ENCODE peak calls at places on chromosomes 7 and 10, in ten cellular contexts. C is cardiac muscle cell, A is NCI-H748 treated with DMSO at 0.1 percent for 48 hours, D is astrocyte, J is SK-MEL-5, E is GM23248, B is GM04503, R is kidney tubule cell, T is AG04450, M is C1 segment of cervical spinal cord. Q is an unnamed sample.

GRCh38 chr7:28779929-28780328 is 178.2 kb downstream of the TRIL start:
- DNase-seq in M (no peak), B (no peak), A (no peak), T (no peak), C (no peak), D (no peak), J (no peak), R (no peak), E (no peak), Q (no peak)

GRCh38 chr7:44400033-44400511 is 74.7 kb upstream of the CAMK2B start:
- DNase-seq in R (no peak), T (no peak), D (no peak), B (no peak), J (no peak), A (no peak), M (no peak), E (no peak), C (no peak), Q (no peak)

GRCh38 chr10:100353770-100354485 is 6.9 kb downstream of the SCD start:
- DNase-seq in J (no peak), B (no peak), R (no peak), T (no peak), E (no peak), M (no peak), C (no peak), A (no peak), D (no peak), Q (no peak)

GRCh38 chr7:116571037-116571436 is 46.2 kb downstream of the CAV1 start:
- DNase-seq in T (no peak), E (peak; percentile 92), A (no peak), D (peak; percentile 87), R (peak; percentile 80), J (no peak), M (no peak), C (no peak), B (peak; percentile 82), Q (no peak)

GRCh38 chr10:22900841-22901601 is 26.8 kb upstream of the ARMC3 start:
- DNase-seq in C (no peak), A (no peak), B (no peak), J (no peak), D (no peak), T (no peak), R (no peak), E (no peak), M (no peak), Q (no peak)

GRCh38 chr10:129275886-129276285 is 191.2 kb upstream of the MGMT start:
- DNase-seq in J (no peak), C (no peak), M (no peak), E (no peak), B (no peak), T (no peak), R (no peak), A (no peak), D (no peak), Q (no peak)

GRCh38 chr7:124781418-124781817 is 15.8 kb upstream of the GPR37 start:
- DNase-seq in B (no peak), E (no peak), J (no peak), C (no peak), A (no peak), M (no peak), T (no peak), D (no peak), R (peak; percentile 53), Q (no peak)

GRCh38 chr7:96414931-96415292 is 93.0 kb upstream of the SLC25A13 start:
- DNase-seq in E (peak; percentile 58), B (no peak), D (no peak), C (peak; percentile 59), A (peak; percentile 91), T (no peak), R (peak; percentile 33), J (peak; percentile 91), M (peak; percentile 15), Q (peak; percentile 52)

GRCh38 chr7:2645274-2645868 is 13.6 kb downstream of the TTYH3 start:
- DNase-seq in B (no peak), T (no peak), R (no peak), E (no peak), C (no peak), A (no peak), D (no peak), J (peak; percentile 52), M (peak; percentile 26), Q (no peak)

GRCh38 chr7:80724249-80724871 is 85.9 kb downstream of the CD36 start:
- DNase-seq in D (peak; percentile 97), M (no peak), C (peak; percentile 9), B (peak; percentile 90), T (peak; percentile 74), E (peak; percentile 86), R (no peak), J (no peak), A (no peak), Q (no peak)

GRCh38 chr7:94188350-94188749 is 184.2 kb upstream of the BET1 start:
- DNase-seq in D (no peak), E (peak; percentile 8), A (no peak), C (no peak), T (no peak), R (no peak), J (no peak), B (no peak), M (no peak), Q (no peak)

GRCh38 chr10:71984798-71985388 is 20.7 kb downstream of the CHST3 start:
- DNase-seq in T (no peak), D (no peak), C (no peak), R (no peak), M (no peak), A (no peak), B (no peak), J (no peak), E (no peak), Q (no peak)

GRCh38 chr10:13414855-13415254 is 66.8 kb upstream of the SEPHS1 start:
- DNase-seq in D (no peak), B (no peak), E (peak; percentile 28), R (peak; percentile 40), A (no peak), C (peak; percentile 14), J (peak; percentile 52), M (no peak), T (no peak), Q (peak; percentile 24)

GRCh38 chr10:1631282-1631681 is 106.0 kb downstream of the ADARB2 start:
- DNase-seq in R (peak; percentile 40), E (no peak), J (no peak), D (no peak), B (no peak), M (no peak), C (no peak), T (no peak), A (no peak), Q (no peak)

GRCh38 chr7:124042826-124043225 is 10.0 kb upstream of the TMEM229A start:
- DNase-seq in J (no peak), E (no peak), T (no peak), D (no peak), C (no peak), A (no peak), R (no peak), M (no peak), B (no peak), Q (no peak)

GRCh38 chr7:106239406-106239805 is 45.4 kb downstream of the NAMPT start:
- DNase-seq in A (no peak), J (peak; percentile 92), D (no peak), E (peak; percentile 10), R (no peak), T (no peak), C (no peak), M (no peak), B (no peak), Q (no peak)

GRCh38 chr7:141200191-141201108 is 126.6 kb downstream of the TMEM178B start:
- DNase-seq in B (no peak), D (no peak), A (no peak), T (no peak), M (no peak), J (no peak), E (no peak), R (no peak), C (no peak), Q (no peak)

GRCh38 chr7:120170849-120171248 is 102.1 kb upstream of the KCND2 start:
- DNase-seq in M (no peak), D (peak; percentile 15), J (no peak), T (no peak), R (no peak), A (no peak), E (peak; percentile 64), C (no peak), B (no peak), Q (no peak)

GRCh38 chr7:2521952-2522591 is 2.5 kb downstream of the LFNG start:
- DNase-seq in M (peak; percentile 56), C (no peak), E (peak; percentile 37), T (no peak), J (no peak), R (peak; percentile 82), D (no peak), B (no peak), A (no peak), Q (no peak)

Q was measured in K562.